ENCODE peak calls at places on chromosomes 11 and 22, in five cellular contexts. D is BE2C; T is sciatic nerve; R is stimulated activated CD4-positive, alpha-beta T cell treated with anti-CD3 and anti-CD28 coated beads, TNF-alpha, amount 100 ng/mL, for 48 hours; G is Caco-2. I is an unnamed sample.

GRCh38 chr22:48961705-48962104 is 866.0 kb downstream of the BRD1 start:
- DNase-seq in T (peak), R (no peak), G (no peak), D (no peak), I (no peak)

GRCh38 chr11:126624491-126624890 is 269.0 kb downstream of the ST3GAL4 start:
- DNase-seq in D (no peak), T (no peak), R (no peak), G (no peak), I (no peak)

GRCh38 chr22:40679964-40680818 is 907 bp downstream of the MCHR1 start:
- DNase-seq in T (no peak), D (peak), G (no peak), R (no peak), I (no peak)

GRCh38 chr11:101759771-101760450 is 154.9 kb upstream of the CEP126 start:
- DNase-seq in D (no peak), T (no peak), R (no peak), G (no peak), I (no peak)

GRCh38 chr11:1309498-1310314 is at the start of gene TOLLIP:
- DNase-seq in R (peak), T (peak), D (peak), G (peak), I (peak)

GRCh38 chr22:47372111-47372581 is 609.7 kb downstream of the TBC1D22A start:
- DNase-seq in G (peak), D (no peak), R (no peak), T (peak), I (peak)

GRCh38 chr22:19984201-19984753 is 32.3 kb downstream of the ARVCF start:
- DNase-seq in R (no peak), G (no peak), D (peak), T (no peak), I (peak)

GRCh38 chr11:120395778-120396177 is 59.6 kb downstream of the ARHGEF12 start:
- DNase-seq in D (no peak), T (no peak), G (no peak), R (no peak), I (no peak)

GRCh38 chr11:47177846-47178245 is 1.2 kb upstream of the ARFGAP2 start:
- DNase-seq in G (no peak), R (no peak), T (no peak), D (no peak), I (peak)

GRCh38 chr22:22720724-22721261 is 76.4 kb downstream of the GGTLC2 start:
- DNase-seq in T (no peak), G (no peak), R (no peak), D (no peak), I (no peak)

GRCh38 chr22:26672060-26672471 is 14.7 kb downstream of the MIAT start:
- DNase-seq in D (no peak), R (no peak), G (no peak), T (no peak), I (no peak)

GRCh38 chr11:92954003-92954402 is 15.4 kb upstream of the MTNR1B start:
- DNase-seq in G (no peak), T (no peak), R (no peak), D (no peak), I (no peak)

GRCh38 chr22:28019360-28019759 is 100.3 kb upstream of the PITPNB start:
- DNase-seq in T (peak), R (no peak), D (peak), G (peak), I (peak)

GRCh38 chr11:120209750-120210650 is 832 bp upstream of the OAF start:
- DNase-seq in G (no peak), R (no peak), T (no peak), D (no peak), I (no peak)

GRCh38 chr11:3055881-3056280 is 1.3 kb downstream of the CARS1 start:
- DNase-seq in G (no peak), T (no peak), D (no peak), R (no peak), I (peak)

GRCh38 chr11:6626971-6627761 is 7.9 kb upstream of the TPP1 start:
- DNase-seq in G (no peak), T (no peak), R (no peak), D (no peak), I (peak)

GRCh38 chr22:39308614-39309363 is 10.6 kb downstream of the RPL3 start:
- DNase-seq in D (no peak), T (no peak), G (no peak), R (no peak), I (no peak)

GRCh38 chr11:111851636-111852035 is 19.7 kb downstream of the ALG9 start:
- DNase-seq in G (no peak), D (no peak), R (no peak), T (no peak), I (no peak)

GRCh38 chr22:37930270-37930951 is 23.0 kb downstream of the C22orf23 start:
- DNase-seq in G (no peak), D (peak), T (no peak), R (no peak), I (peak)